ENCODE peak calls at places on chromosomes 1 and 21, in six cellular contexts. M is A549, A is GM12878, C is K562, U is endothelial cell of umbilical vein, X is HepG2. O is an unnamed sample.

GRCh38 chr1:119815361-119815760 is 4.1 kb upstream of the REG4 start:
- DNase-seq in U (no peak), M (no peak), X (no peak), A (no peak), C (no peak), O (no peak)

GRCh38 chr1:173714759-173715537 is at the start of gene KLHL20:
- DNase-seq in A (peak; percentile 73), U (peak; percentile 93), C (peak; percentile 72), X (peak; percentile 89), M (peak; percentile 93), O (peak; percentile 92)

GRCh38 chr1:12551584-12551983 is 66.4 kb downstream of the DHRS3 start:
- DNase-seq in M (no peak), A (no peak), X (no peak), U (no peak), C (no peak), O (no peak)

GRCh38 chr21:44299085-44299457 is 782 bp upstream of the PFKL start:
- DNase-seq in M (no peak), X (no peak), A (no peak), C (no peak), U (peak; percentile 11), O (no peak)

GRCh38 chr1:6868371-6869001 is 83.2 kb downstream of the CAMTA1 start:
- DNase-seq in U (no peak), C (no peak), A (no peak), M (no peak), X (no peak), O (no peak)

GRCh38 chr1:21766210-21766609 is 16.7 kb downstream of the USP48 start:
- DNase-seq in X (no peak), U (no peak), M (no peak), C (no peak), A (no peak), O (no peak)

GRCh38 chr21:34544032-34544496 is 32.1 kb upstream of the KCNE1 start:
- DNase-seq in A (no peak), X (peak; percentile 88), M (peak; percentile 74), C (peak; percentile 85), U (peak; percentile 79), O (peak; percentile 72)

GRCh38 chr1:203340112-203340804 is 10.7 kb downstream of the FMOD start:
- DNase-seq in X (peak; percentile 69), A (no peak), C (peak; percentile 87), M (peak; percentile 79), U (peak; percentile 76), O (peak; percentile 77)

GRCh38 chr1:227914801-227915563 is 32.8 kb downstream of the WNT9A start:
- DNase-seq in C (no peak), A (no peak), X (no peak), U (no peak), M (no peak), O (no peak)

GRCh38 chr1:117653732-117654484 is 48.1 kb downstream of the TENT5C start:
- DNase-seq in A (no peak), C (no peak), M (no peak), X (no peak), U (peak; percentile 57), O (no peak)

GRCh38 chr1:203133969-203134725 is 6.6 kb downstream of the ADORA1 start:
- DNase-seq in U (no peak), X (no peak), A (no peak), C (no peak), M (no peak), O (peak; percentile 81)

GRCh38 chr21:33383056-33383888 is 19.9 kb upstream of the IFNGR2 start:
- DNase-seq in X (peak; percentile 91), C (peak; percentile 37), M (peak; percentile 71), U (peak; percentile 87), A (peak; percentile 98), O (peak; percentile 95)

GRCh38 chr1:4768553-4768952 is 114.1 kb downstream of the AJAP1 start:
- DNase-seq in A (no peak), U (no peak), X (no peak), M (peak; percentile 14), C (peak; percentile 21), O (no peak)

GRCh38 chr1:223628233-223628632 is 37.3 kb downstream of the CAPN8 start:
- DNase-seq in U (no peak), C (peak; percentile 88), M (peak; percentile 61), X (peak; percentile 50), A (no peak), O (peak; percentile 68)

GRCh38 chr1:176379626-176380339 is 83.2 kb upstream of the PAPPA2 start:
- DNase-seq in M (no peak), A (no peak), U (no peak), X (no peak), C (no peak), O (peak; percentile 55)

GRCh38 chr21:33024278-33025103 is 1.2 kb upstream of the OLIG2 start:
- DNase-seq in A (no peak), X (no peak), U (no peak), M (no peak), C (no peak), O (no peak)

DNA sequence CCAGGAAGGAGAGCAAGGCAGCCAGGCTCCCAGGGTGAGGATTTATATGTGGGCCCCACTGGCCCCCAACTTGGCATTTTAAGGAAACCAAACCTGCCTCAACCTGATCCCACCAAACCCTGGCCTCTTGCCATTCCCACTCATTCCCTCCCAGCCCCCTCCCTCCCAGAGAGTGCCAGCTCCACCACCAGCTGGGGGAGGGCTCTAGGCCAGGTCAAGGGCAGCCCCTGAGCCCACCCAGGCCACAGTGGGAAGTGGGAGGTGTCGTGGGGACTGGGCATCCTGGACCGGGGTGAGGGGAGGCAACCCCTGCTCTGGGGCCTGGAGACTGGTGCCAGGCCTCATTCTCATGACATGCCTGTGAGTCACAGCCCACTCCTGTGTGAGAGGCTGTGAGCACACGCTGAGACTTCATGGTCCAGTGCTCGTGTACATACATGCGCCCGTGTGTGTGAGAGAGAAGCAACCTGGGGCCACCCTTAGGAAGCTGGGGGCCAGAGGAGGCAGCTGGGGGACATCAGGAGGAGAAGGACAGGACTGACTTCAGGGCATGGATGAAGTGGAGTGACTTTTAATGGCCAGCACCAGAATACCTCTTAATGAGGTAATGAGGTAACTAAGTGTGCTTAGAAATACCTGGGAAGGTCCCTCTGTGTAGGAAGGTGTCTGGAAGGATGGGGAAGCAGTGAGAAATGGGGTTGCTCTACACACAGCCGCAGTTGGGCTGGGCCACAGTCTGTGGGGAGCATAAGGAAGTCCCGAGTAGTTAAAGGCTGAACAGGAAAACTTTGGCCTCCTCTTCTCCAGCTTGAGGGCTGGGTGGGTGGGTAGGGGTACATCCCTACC is at the start of gene S100A2:
- DNase-seq in U (peak; percentile 84), M (peak; percentile 90), C (no peak), A (peak; percentile 39), X (peak; percentile 40), O (peak; percentile 59)
- H3K4me3 ChIP-seq in U (no peak within 1 kb of the TSS), M (peak within 1 kb of the TSS; percentile 15), C (no peak within 1 kb of the TSS), A (no peak within 1 kb of the TSS), X (no peak within 1 kb of the TSS), O (no peak within 1 kb of the TSS)

GRCh38 chr1:244397086-244397485 is 54.6 kb downstream of the ADSS2 start:
- DNase-seq in C (no peak), M (no peak), X (no peak), A (no peak), U (no peak), O (no peak)

GRCh38 chr1:244395965-244396364 is 55.7 kb downstream of the ADSS2 start:
- DNase-seq in U (no peak), A (no peak), X (no peak), M (no peak), C (no peak), O (no peak)

GRCh38 chr1:244393604-244394176 is 58.0 kb downstream of the ADSS2 start:
- DNase-seq in M (no peak), A (no peak), X (no peak), U (no peak), C (peak; percentile 52), O (no peak)

GRCh38 chr1:244394346-244394745 is 57.4 kb downstream of the ADSS2 start:
- DNase-seq in X (no peak), M (no peak), U (no peak), A (no peak), C (no peak), O (no peak)

DNA sequence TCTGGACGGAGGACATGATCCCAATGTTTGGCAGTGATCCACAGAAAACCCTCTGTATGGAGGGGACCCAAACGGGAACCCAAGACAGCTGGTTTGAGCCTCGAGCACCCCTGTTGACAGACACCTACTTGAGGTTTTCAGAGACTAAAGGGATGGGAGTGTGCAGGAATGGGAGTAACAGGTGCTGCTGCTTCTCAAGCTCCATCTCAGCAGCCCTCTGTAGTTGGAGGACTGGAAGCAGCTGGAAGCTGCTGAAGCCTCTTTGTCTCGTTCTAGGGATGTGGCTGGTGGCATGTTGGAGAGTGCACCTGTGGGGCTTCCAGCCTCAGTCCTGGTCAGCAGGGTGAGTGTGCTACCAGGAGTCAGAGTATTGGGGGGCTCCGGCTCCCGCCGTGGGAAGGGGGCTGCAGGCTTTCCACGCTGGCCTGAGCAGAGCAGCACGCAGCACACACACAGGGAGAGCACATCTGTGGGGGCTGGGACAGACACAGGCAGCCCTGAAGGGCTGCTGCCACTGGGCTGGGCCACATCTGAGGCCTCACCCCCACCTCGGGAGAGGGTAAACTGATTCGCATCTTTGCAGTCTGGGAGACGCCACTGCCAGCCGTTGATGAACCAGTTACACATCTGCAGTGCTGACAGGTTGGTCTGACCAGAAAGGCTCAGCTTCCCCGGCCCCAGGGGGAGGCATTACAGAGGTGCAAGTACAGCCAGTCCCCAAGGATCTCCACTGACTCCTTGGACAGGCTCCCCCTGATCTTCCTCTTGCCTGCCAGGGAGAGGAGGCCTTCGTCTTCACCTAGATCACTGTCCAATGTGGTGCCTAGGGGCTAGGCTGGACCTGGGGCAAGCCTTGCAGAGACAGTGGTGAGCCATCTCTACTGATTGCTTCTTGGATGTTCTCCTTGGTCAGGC is 56.6 kb downstream of the ADSS2 start:
- DNase-seq in C (no peak), X (no peak), A (no peak), M (no peak), U (no peak), O (no peak)
- TF ChIP-seq MYC in C (no peak), X (no peak), A (no peak), M (no peak), U (no peak), O (no peak)

DNA sequence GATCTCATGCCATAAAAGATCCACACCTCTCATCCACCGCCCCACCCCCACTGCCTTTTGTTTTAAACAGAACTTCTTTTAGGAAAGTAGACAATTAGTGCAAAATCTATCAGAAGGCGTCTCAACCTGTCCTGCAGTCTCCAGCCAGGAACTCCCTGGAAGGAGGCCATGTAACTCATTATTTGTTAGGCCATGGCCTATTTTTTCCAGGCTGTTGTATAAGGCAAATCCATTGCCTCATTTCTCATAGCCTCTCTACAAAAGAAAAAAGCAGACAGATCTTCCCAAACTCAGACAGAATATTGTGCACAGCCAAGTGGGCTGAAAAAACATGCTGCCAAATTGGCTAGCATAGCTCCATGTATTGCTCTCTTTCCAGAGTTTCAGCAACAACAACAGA is 770.7 kb upstream of the CXADR start:
- DNase-seq in A (no peak), X (no peak), M (no peak), C (no peak), U (no peak), O (no peak)
- TF ChIP-seq CTCF in A (no peak), X (no peak), M (no peak), C (no peak), U (no peak), O (no peak)

GRCh38 chr1:34779962-34780361 is 1.1 kb upstream of the GJB3 start:
- DNase-seq in U (no peak), M (no peak), X (no peak), C (no peak), A (no peak), O (no peak)

GRCh38 chr1:34779526-34779925 is 1.5 kb upstream of the GJB3 start:
- DNase-seq in A (no peak), M (no peak), X (no peak), U (no peak), C (no peak), O (no peak)

GRCh38 chr1:34781071-34781843 is at the start of gene GJB3:
- DNase-seq in A (no peak), X (no peak), C (peak; percentile 38), M (no peak), U (no peak), O (peak; percentile 8)

GRCh38 chr1:34781844-34782391 is 904 bp downstream of the GJB3 start:
- DNase-seq in U (no peak), A (no peak), X (no peak), C (no peak), M (no peak), O (no peak)

GRCh38 chr1:34780528-34780927 is 486 bp upstream of the GJB3 start:
- DNase-seq in X (no peak), C (no peak), A (no peak), U (no peak), M (no peak), O (no peak)
- H3K4me3 ChIP-seq in X (no peak overlapping the region), C (no peak overlapping the region), A (no peak overlapping the region), U (no peak overlapping the region), M (no peak overlapping the region), O (no peak overlapping the region)